ENCODE peak calls at places on chromosomes 7 and 10, in four cellular contexts. Z, I, J and T are unnamed samples.

GRCh38 chr10:43199684-43200537 is 61.7 kb downstream of the CSGALNACT2 start:
- DNase-seq in Z (no peak), I (peak; percentile 18), J (no peak), T (no peak)

GRCh38 chr10:5284311-5285057 is 80.3 kb upstream of the UCN3 start:
- DNase-seq in Z (peak; percentile 95), I (no peak), J (peak; percentile 19), T (no peak)

GRCh38 chr7:151233111-151233701 is 923 bp downstream of the CHPF2 start:
- DNase-seq in Z (peak; percentile 56), I (peak; percentile 52), J (peak; percentile 67), T (peak; percentile 70)

GRCh38 chr7:95470452-95470851 is 15.3 kb upstream of the ASB4 start:
- DNase-seq in Z (peak; percentile 83), I (no peak), J (peak; percentile 29), T (no peak)

GRCh38 chr10:70592746-70593512 is 9.6 kb downstream of the PRF1 start:
- DNase-seq in Z (no peak), I (no peak), J (no peak), T (no peak)

GRCh38 chr7:70303309-70303708 is 705.0 kb downstream of the AUTS2 start:
- DNase-seq in Z (no peak), I (no peak), J (no peak), T (no peak)

GRCh38 chr10:13535346-13535745 is 6.5 kb upstream of the BEND7 start:
- DNase-seq in Z (no peak), I (no peak), J (no peak), T (no peak)

GRCh38 chr10:77419979-77420378 is 217.6 kb downstream of the KCNMA1 start:
- DNase-seq in Z (no peak), I (no peak), J (no peak), T (no peak)

GRCh38 chr7:37833107-37833817 is 15.1 kb upstream of the NME8 start:
- DNase-seq in Z (peak; percentile 73), I (no peak), J (peak; percentile 54), T (peak; percentile 55)

GRCh38 chr7:104814671-104815400 is 199.2 kb upstream of the KMT2E start:
- DNase-seq in Z (no peak), I (no peak), J (no peak), T (no peak)

GRCh38 chr10:22230331-22230833 is 12.6 kb upstream of the EBLN1 start:
- DNase-seq in Z (peak; percentile 73), I (no peak), J (peak; percentile 26), T (peak; percentile 46)

GRCh38 chr10:22475857-22476600 is 130.7 kb downstream of the SPAG6 start:
- DNase-seq in Z (peak; percentile 7), I (no peak), J (no peak), T (peak; percentile 60)

DNA sequence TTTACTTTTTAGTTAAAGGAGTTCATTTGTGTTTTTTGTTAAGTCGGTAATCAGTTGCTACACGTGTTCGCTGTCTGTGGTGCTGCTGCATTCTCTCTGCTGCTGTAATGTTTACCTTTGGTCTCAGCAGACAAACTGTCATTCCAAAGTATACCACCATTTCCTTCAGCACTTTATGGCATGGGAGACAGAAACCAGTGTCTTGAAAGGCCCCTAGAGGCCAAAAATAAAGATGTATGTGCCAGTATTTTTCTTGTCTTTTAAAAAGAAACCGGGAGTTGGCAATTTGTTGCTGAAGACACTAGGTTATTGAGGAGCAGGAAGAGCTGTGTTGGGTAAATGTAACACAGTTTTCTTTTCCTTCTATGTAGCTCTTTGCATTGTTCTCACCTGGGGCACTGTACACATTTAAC is 24.1 kb downstream of the ZNF92 start:
- DNase-seq in Z (no peak), I (no peak), J (no peak), T (no peak)
- TF ChIP-seq CTCF in Z (no peak), I (no peak), J (no peak), T (no peak)

GRCh38 chr7:123941391-123942180 is 16.5 kb downstream of the SPAM1 start:
- DNase-seq in Z (no peak), I (no peak), J (no peak), T (no peak)
- H3K27ac ChIP-seq in Z (no peak overlapping the region), I (no peak overlapping the region), J (no peak overlapping the region), T (no peak overlapping the region)

DNA sequence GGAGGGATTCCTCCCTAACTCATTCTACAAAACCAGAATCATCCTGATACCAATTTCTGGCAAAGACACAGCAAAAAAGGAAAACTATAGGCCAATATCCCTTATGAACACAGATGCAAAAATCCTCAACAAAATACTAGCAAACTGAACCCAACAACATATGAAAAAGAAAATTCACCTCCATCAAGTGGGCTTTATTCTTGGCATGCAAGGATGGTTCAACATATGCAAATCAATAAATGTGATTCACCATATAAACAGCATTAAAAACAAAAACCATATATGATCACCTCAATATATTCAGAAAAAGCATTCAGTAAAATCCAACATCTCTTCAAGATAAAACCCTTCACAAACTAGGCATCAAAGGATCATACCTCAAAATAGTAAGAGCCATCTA is 23.5 kb downstream of the SNX13 start:
- DNase-seq in Z (no peak), I (no peak), J (no peak), T (no peak)
- TF ChIP-seq CTCF in Z (no peak), I (no peak), J (no peak), T (no peak)

DNA sequence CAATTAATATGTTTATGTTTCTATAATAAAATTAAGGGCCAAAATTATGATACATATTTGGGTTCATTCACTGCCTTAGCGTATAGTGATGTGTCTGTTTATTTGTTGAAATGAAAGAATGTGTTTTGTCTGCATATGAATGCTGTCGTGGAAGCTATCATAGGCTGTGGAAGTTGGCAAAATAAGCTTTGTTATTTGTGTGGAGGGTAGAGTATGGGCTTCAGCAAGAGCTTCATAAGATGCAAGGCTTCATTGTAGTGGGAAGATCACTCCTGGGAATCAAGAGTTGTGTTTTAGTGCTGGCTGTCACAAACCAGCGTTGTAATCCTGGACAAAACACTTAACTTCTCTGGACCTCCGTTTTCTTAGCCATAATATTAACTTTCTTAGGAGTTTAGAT is 2.5 kb downstream of the SLK start:
- DNase-seq in Z (no peak), I (no peak), J (no peak), T (no peak)
- H3K27ac ChIP-seq in Z (peak overlapping the region; percentile 98), I (no peak overlapping the region), J (peak overlapping the region; percentile 76), T (peak overlapping the region; percentile 99)

DNA sequence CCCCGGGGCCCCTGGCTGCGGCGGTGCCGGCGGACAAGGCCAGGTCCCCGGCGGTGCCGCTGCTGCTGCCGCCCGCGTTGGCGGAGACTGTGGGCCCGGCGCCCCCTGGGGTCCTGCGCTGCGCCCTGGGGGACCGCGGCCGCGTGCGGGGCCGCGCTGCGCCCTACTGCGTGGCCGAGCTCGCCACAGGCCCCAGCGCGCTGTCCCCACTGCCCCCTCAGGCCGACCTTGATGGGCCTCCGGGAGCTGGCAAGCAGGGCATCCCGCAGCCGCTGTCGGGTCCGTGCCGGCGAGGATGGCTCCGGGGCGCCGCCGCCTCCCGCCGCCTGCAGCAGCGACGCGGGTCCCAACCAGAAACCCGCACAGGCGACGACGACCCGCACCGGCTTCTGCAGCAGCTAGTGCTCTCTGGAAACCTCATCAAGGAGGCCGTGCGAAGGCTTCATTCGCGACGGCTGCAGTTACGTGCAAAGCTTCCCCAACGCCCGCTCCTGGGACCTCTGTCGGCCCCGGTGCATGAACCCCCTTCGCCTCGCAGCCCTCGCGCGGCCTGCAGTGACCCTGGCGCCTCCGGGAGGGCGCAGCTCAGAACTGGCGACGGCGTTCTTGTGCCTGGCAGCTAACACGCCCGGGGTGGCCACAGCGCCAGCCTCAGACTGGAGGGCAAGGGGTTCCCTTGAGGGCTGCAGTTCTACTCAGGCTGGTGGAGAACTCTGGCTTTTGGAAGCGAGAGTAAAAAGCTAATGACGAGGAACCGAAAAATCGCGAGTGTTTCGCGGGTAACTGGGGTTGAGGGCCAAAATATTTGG is 804 bp downstream of the FRAT1 start:
- DNase-seq in Z (peak; percentile 60), I (peak; percentile 70), J (peak; percentile 21), T (peak; percentile 67)
- TF ChIP-seq CTCF in Z (no peak), I (no peak), J (peak; percentile 40), T (no peak)

DNA sequence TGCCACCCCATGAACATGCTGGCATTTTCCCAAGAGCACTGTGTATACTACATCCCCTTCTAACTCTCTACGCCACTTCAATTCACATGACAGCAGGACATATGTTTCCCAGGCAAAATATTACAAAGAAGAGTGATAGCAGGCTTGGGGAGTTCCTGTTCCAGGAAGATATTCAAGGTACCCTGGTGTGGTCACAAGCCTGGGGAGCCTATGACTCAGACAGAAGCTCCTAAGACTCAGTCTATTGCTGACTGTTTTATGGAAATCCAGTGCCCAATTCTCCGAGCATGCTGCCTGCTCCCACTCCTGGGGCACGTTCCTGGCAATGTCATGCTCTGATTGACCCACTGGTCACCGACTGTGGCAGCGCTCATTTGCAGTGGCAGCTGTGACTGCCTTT is 23.5 kb upstream of the ABLIM1 start:
- DNase-seq in Z (no peak), I (no peak), J (peak; percentile 44), T (no peak)
- H3K27ac ChIP-seq in Z (peak overlapping the region; percentile 72), I (no peak overlapping the region), J (no peak overlapping the region), T (no peak overlapping the region)

GRCh38 chr10:33066558-33067236 is 108.7 kb upstream of the ITGB1 start:
- DNase-seq in Z (peak; percentile 88), I (no peak), J (no peak), T (no peak)
- TF ChIP-seq CTCF in Z (peak; percentile 61), I (no peak), J (no peak), T (no peak)